ENCODE peak calls at places on chromosomes 6 and 20, in four cellular contexts. X, F, Q and L are unnamed samples.

GRCh38 chr6:29995346-29995777 is 53.0 kb downstream of the HLA-A start:
- DNase-seq in F (peak), Q (no peak), X (no peak), L (no peak)

GRCh38 chr6:7776509-7776908 is 50.6 kb downstream of the BMP6 start:
- DNase-seq in F (no peak), Q (no peak), X (no peak), L (no peak)

GRCh38 chr20:58716476-58717277 is 24.1 kb downstream of the NPEPL1 start:
- DNase-seq in X (no peak), F (no peak), Q (no peak), L (no peak)

GRCh38 chr6:42028234-42029061 is 21.9 kb upstream of the TAF8 start:
- DNase-seq in F (peak), Q (peak), X (no peak), L (no peak)

GRCh38 chr6:19929312-19929711 is 92.1 kb downstream of the ID4 start:
- DNase-seq in F (no peak), X (no peak), Q (no peak), L (no peak)

GRCh38 chr6:56849876-56850275 is 105.0 kb upstream of the BEND6 start:
- DNase-seq in F (peak), Q (no peak), X (no peak), L (no peak)

GRCh38 chr6:149723771-149724417 is 6.0 kb upstream of the LATS1 start:
- DNase-seq in X (no peak), Q (peak), F (peak), L (peak)

GRCh38 chr6:52759085-52759484 is 4.2 kb downstream of the GSTA2 start:
- DNase-seq in F (peak), Q (no peak), X (no peak), L (no peak)

GRCh38 chr20:35618372-35619131 is 2.9 kb downstream of the SPAG4 start:
- DNase-seq in X (no peak), F (peak), Q (no peak), L (peak)

GRCh38 chr6:170274713-170275560 is 15.9 kb downstream of the DLL1 start:
- DNase-seq in Q (no peak), F (no peak), X (no peak), L (no peak)